ENCODE peak calls at places on chromosomes 3 and 15, in six cellular contexts. One of them, this sample, is unnamed.
A peak's percentile ranks its signal among the peaks of the same experiment; 100 is the strongest.

GRCh38 chr3:79690072-79690471 is 77.7 kb downstream of the ROBO1 start:
- DNase-seq in H54: no peak
- DNase-seq in amniotic stem cell: no peak
- DNase-seq in activated CD4-positive, alpha-beta T cell treated with anti-CD3 and anti-CD28 coated beads for 4 hours: no peak
- DNase-seq in AG09309: no peak
- DNase-seq in stromal cell of bone marrow: no peak
- DNase-seq in this sample: no peak

GRCh38 chr3:21524113-21524512 is 226.9 kb downstream of the ZNF385D start:
- DNase-seq in H54: no peak
- DNase-seq in amniotic stem cell: no peak
- DNase-seq in activated CD4-positive, alpha-beta T cell treated with anti-CD3 and anti-CD28 coated beads for 4 hours: no peak
- DNase-seq in AG09309: no peak
- DNase-seq in stromal cell of bone marrow: peak; percentile 31
- DNase-seq in this sample: no peak

GRCh38 chr15:64527263-64527984 is 67.0 kb downstream of the ZNF609 start:
- DNase-seq in H54: peak; percentile 7
- DNase-seq in amniotic stem cell: no peak
- DNase-seq in activated CD4-positive, alpha-beta T cell treated with anti-CD3 and anti-CD28 coated beads for 4 hours: no peak
- DNase-seq in AG09309: peak; percentile 18
- DNase-seq in stromal cell of bone marrow: peak; percentile 35
- DNase-seq in this sample: peak; percentile 61

GRCh38 chr3:131688370-131688769 is 185.6 kb upstream of the MRPL3 start:
- DNase-seq in H54: no peak
- DNase-seq in amniotic stem cell: no peak
- DNase-seq in activated CD4-positive, alpha-beta T cell treated with anti-CD3 and anti-CD28 coated beads for 4 hours: no peak
- DNase-seq in AG09309: peak; percentile 32
- DNase-seq in stromal cell of bone marrow: peak; percentile 22
- DNase-seq in this sample: no peak

GRCh38 chr3:23829242-23829934 is 23.6 kb downstream of the UBE2E1 start:
- DNase-seq in H54: no peak
- DNase-seq in amniotic stem cell: no peak
- DNase-seq in activated CD4-positive, alpha-beta T cell treated with anti-CD3 and anti-CD28 coated beads for 4 hours: no peak
- DNase-seq in AG09309: no peak
- DNase-seq in stromal cell of bone marrow: no peak
- DNase-seq in this sample: no peak

GRCh38 chr3:112793311-112794081 is 53.2 kb downstream of the CD200R1L start:
- DNase-seq in H54: no peak
- DNase-seq in amniotic stem cell: no peak
- DNase-seq in activated CD4-positive, alpha-beta T cell treated with anti-CD3 and anti-CD28 coated beads for 4 hours: no peak
- DNase-seq in AG09309: no peak
- DNase-seq in stromal cell of bone marrow: no peak
- DNase-seq in this sample: no peak

GRCh38 chr3:125990253-125990970 is 21.4 kb downstream of the ROPN1B start:
- DNase-seq in H54: peak; percentile 26
- DNase-seq in amniotic stem cell: peak; percentile 84
- DNase-seq in activated CD4-positive, alpha-beta T cell treated with anti-CD3 and anti-CD28 coated beads for 4 hours: peak; percentile 56
- DNase-seq in AG09309: no peak
- DNase-seq in stromal cell of bone marrow: peak; percentile 73
- DNase-seq in this sample: peak; percentile 77

GRCh38 chr3:51777985-51778384 is 1.1 kb downstream of the IQCF6 start:
- DNase-seq in H54: no peak
- DNase-seq in amniotic stem cell: no peak
- DNase-seq in activated CD4-positive, alpha-beta T cell treated with anti-CD3 and anti-CD28 coated beads for 4 hours: no peak
- DNase-seq in AG09309: no peak
- DNase-seq in stromal cell of bone marrow: no peak
- DNase-seq in this sample: no peak

GRCh38 chr3:172153335-172153861 is 114.0 kb downstream of the FNDC3B start:
- DNase-seq in H54: peak; percentile 65
- DNase-seq in amniotic stem cell: peak; percentile 88
- DNase-seq in activated CD4-positive, alpha-beta T cell treated with anti-CD3 and anti-CD28 coated beads for 4 hours: peak; percentile 49
- DNase-seq in AG09309: peak; percentile 93
- DNase-seq in stromal cell of bone marrow: peak; percentile 97
- DNase-seq in this sample: peak; percentile 78

GRCh38 chr15:87733005-87733404 is 523.5 kb downstream of the NTRK3 start:
- DNase-seq in H54: peak; percentile 11
- DNase-seq in amniotic stem cell: no peak
- DNase-seq in activated CD4-positive, alpha-beta T cell treated with anti-CD3 and anti-CD28 coated beads for 4 hours: no peak
- DNase-seq in AG09309: no peak
- DNase-seq in stromal cell of bone marrow: no peak
- DNase-seq in this sample: no peak

GRCh38 chr3:39000008-39000450 is 51.7 kb downstream of the SCN11A start:
- DNase-seq in H54: no peak
- DNase-seq in amniotic stem cell: peak; percentile 58
- DNase-seq in activated CD4-positive, alpha-beta T cell treated with anti-CD3 and anti-CD28 coated beads for 4 hours: no peak
- DNase-seq in AG09309: peak; percentile 46
- DNase-seq in stromal cell of bone marrow: peak; percentile 41
- DNase-seq in this sample: peak; percentile 43

GRCh38 chr3:184145120-184145524 is 10.0 kb downstream of the EIF2B5 start:
- DNase-seq in H54: peak; percentile 74
- DNase-seq in amniotic stem cell: no peak
- DNase-seq in activated CD4-positive, alpha-beta T cell treated with anti-CD3 and anti-CD28 coated beads for 4 hours: peak; percentile 31
- DNase-seq in AG09309: no peak
- DNase-seq in stromal cell of bone marrow: no peak
- DNase-seq in this sample: peak; percentile 55

GRCh38 chr15:28868744-28869143 is 17.0 kb upstream of the APBA2 start:
- DNase-seq in H54: no peak
- DNase-seq in amniotic stem cell: no peak
- DNase-seq in activated CD4-positive, alpha-beta T cell treated with anti-CD3 and anti-CD28 coated beads for 4 hours: no peak
- DNase-seq in AG09309: no peak
- DNase-seq in stromal cell of bone marrow: no peak
- DNase-seq in this sample: no peak

GRCh38 chr3:100525753-100526612 is 33.6 kb downstream of the TMEM45A start:
- DNase-seq in H54: peak; percentile 63
- DNase-seq in amniotic stem cell: peak; percentile 40
- DNase-seq in activated CD4-positive, alpha-beta T cell treated with anti-CD3 and anti-CD28 coated beads for 4 hours: no peak
- DNase-seq in AG09309: peak; percentile 93
- DNase-seq in stromal cell of bone marrow: peak; percentile 45
- DNase-seq in this sample: no peak

GRCh38 chr3:129611446-129611800 is 4.9 kb upstream of the PLXND1 start:
- DNase-seq in H54: no peak
- DNase-seq in amniotic stem cell: no peak
- DNase-seq in activated CD4-positive, alpha-beta T cell treated with anti-CD3 and anti-CD28 coated beads for 4 hours: no peak
- DNase-seq in AG09309: no peak
- DNase-seq in stromal cell of bone marrow: no peak
- DNase-seq in this sample: no peak

GRCh38 chr15:31221936-31222515 is 104.6 kb upstream of the KLF13 start:
- DNase-seq in H54: no peak
- DNase-seq in amniotic stem cell: no peak
- DNase-seq in activated CD4-positive, alpha-beta T cell treated with anti-CD3 and anti-CD28 coated beads for 4 hours: no peak
- DNase-seq in AG09309: no peak
- DNase-seq in stromal cell of bone marrow: no peak
- DNase-seq in this sample: no peak

GRCh38 chr3:122514123-122515019 is at the start of gene KPNA1:
- DNase-seq in H54: peak; percentile 92
- DNase-seq in amniotic stem cell: peak; percentile 59
- DNase-seq in activated CD4-positive, alpha-beta T cell treated with anti-CD3 and anti-CD28 coated beads for 4 hours: peak; percentile 85
- DNase-seq in AG09309: peak; percentile 39
- DNase-seq in stromal cell of bone marrow: peak; percentile 81
- DNase-seq in this sample: peak; percentile 98

GRCh38 chr3:197516517-197516889 is 39.3 kb downstream of the BDH1 start:
- DNase-seq in H54: peak; percentile 87
- DNase-seq in amniotic stem cell: peak; percentile 13
- DNase-seq in activated CD4-positive, alpha-beta T cell treated with anti-CD3 and anti-CD28 coated beads for 4 hours: peak; percentile 44
- DNase-seq in AG09309: peak; percentile 57
- DNase-seq in stromal cell of bone marrow: peak; percentile 81
- DNase-seq in this sample: peak; percentile 69

GRCh38 chr3:149547954-149548728 is 73.6 kb downstream of the TM4SF4 start:
- DNase-seq in H54: peak; percentile 47
- DNase-seq in amniotic stem cell: peak; percentile 44
- DNase-seq in activated CD4-positive, alpha-beta T cell treated with anti-CD3 and anti-CD28 coated beads for 4 hours: no peak
- DNase-seq in AG09309: no peak
- DNase-seq in stromal cell of bone marrow: peak; percentile 58
- DNase-seq in this sample: peak; percentile 64

GRCh38 chr3:20043398-20043797 is 3.2 kb downstream of the KAT2B start:
- DNase-seq in H54: no peak
- DNase-seq in amniotic stem cell: no peak
- DNase-seq in activated CD4-positive, alpha-beta T cell treated with anti-CD3 and anti-CD28 coated beads for 4 hours: peak; percentile 54
- DNase-seq in AG09309: no peak
- DNase-seq in stromal cell of bone marrow: no peak
- DNase-seq in this sample: no peak

GRCh38 chr3:98763814-98764691 is 913 bp downstream of the ST3GAL6 start:
- DNase-seq in H54: no peak
- DNase-seq in amniotic stem cell: no peak
- DNase-seq in activated CD4-positive, alpha-beta T cell treated with anti-CD3 and anti-CD28 coated beads for 4 hours: no peak
- DNase-seq in AG09309: no peak
- DNase-seq in stromal cell of bone marrow: no peak
- DNase-seq in this sample: no peak

GRCh38 chr3:69690-70089 is 126.9 kb upstream of the CHL1 start:
- DNase-seq in H54: no peak
- DNase-seq in amniotic stem cell: no peak
- DNase-seq in activated CD4-positive, alpha-beta T cell treated with anti-CD3 and anti-CD28 coated beads for 4 hours: no peak
- DNase-seq in AG09309: no peak
- DNase-seq in stromal cell of bone marrow: peak; percentile 6
- DNase-seq in this sample: no peak

GRCh38 chr15:61879219-61879618 is 181.0 kb downstream of the VPS13C start:
- DNase-seq in H54: no peak
- DNase-seq in amniotic stem cell: no peak
- DNase-seq in activated CD4-positive, alpha-beta T cell treated with anti-CD3 and anti-CD28 coated beads for 4 hours: no peak
- DNase-seq in AG09309: no peak
- DNase-seq in stromal cell of bone marrow: no peak
- DNase-seq in this sample: no peak

GRCh38 chr3:67006460-67006859 is 8.4 kb downstream of the KBTBD8 start:
- DNase-seq in H54: no peak
- DNase-seq in amniotic stem cell: no peak
- DNase-seq in activated CD4-positive, alpha-beta T cell treated with anti-CD3 and anti-CD28 coated beads for 4 hours: no peak
- DNase-seq in AG09309: no peak
- DNase-seq in stromal cell of bone marrow: no peak
- DNase-seq in this sample: peak; percentile 19

GRCh38 chr3:178504128-178504527 is 32.1 kb upstream of the KCNMB2 start:
- DNase-seq in H54: no peak
- DNase-seq in amniotic stem cell: no peak
- DNase-seq in activated CD4-positive, alpha-beta T cell treated with anti-CD3 and anti-CD28 coated beads for 4 hours: no peak
- DNase-seq in AG09309: no peak
- DNase-seq in stromal cell of bone marrow: peak; percentile 49
- DNase-seq in this sample: no peak

GRCh38 chr3:195015021-195015420 is 255.9 kb downstream of the XXYLT1 start:
- DNase-seq in H54: no peak
- DNase-seq in amniotic stem cell: no peak
- DNase-seq in activated CD4-positive, alpha-beta T cell treated with anti-CD3 and anti-CD28 coated beads for 4 hours: no peak
- DNase-seq in AG09309: peak; percentile 4
- DNase-seq in stromal cell of bone marrow: no peak
- DNase-seq in this sample: no peak

GRCh38 chr15:72306211-72306785 is 13.7 kb downstream of the CELF6 start:
- DNase-seq in H54: no peak
- DNase-seq in amniotic stem cell: no peak
- DNase-seq in activated CD4-positive, alpha-beta T cell treated with anti-CD3 and anti-CD28 coated beads for 4 hours: peak; percentile 41
- DNase-seq in AG09309: no peak
- DNase-seq in stromal cell of bone marrow: no peak
- DNase-seq in this sample: no peak

GRCh38 chr3:31847760-31848159 is 133.3 kb downstream of the OSBPL10 start:
- DNase-seq in H54: no peak
- DNase-seq in amniotic stem cell: no peak
- DNase-seq in activated CD4-positive, alpha-beta T cell treated with anti-CD3 and anti-CD28 coated beads for 4 hours: no peak
- DNase-seq in AG09309: no peak
- DNase-seq in stromal cell of bone marrow: no peak
- DNase-seq in this sample: no peak

GRCh38 chr3:122092460-122093165 is 37.5 kb downstream of the CD86 start:
- DNase-seq in H54: no peak
- DNase-seq in amniotic stem cell: no peak
- DNase-seq in activated CD4-positive, alpha-beta T cell treated with anti-CD3 and anti-CD28 coated beads for 4 hours: peak; percentile 12
- DNase-seq in AG09309: no peak
- DNase-seq in stromal cell of bone marrow: peak; percentile 16
- DNase-seq in this sample: peak; percentile 37

GRCh38 chr15:75921732-75922703 is 18.3 kb downstream of the FBXO22 start:
- DNase-seq in H54: no peak
- DNase-seq in amniotic stem cell: no peak
- DNase-seq in activated CD4-positive, alpha-beta T cell treated with anti-CD3 and anti-CD28 coated beads for 4 hours: no peak
- DNase-seq in AG09309: peak; percentile 29
- DNase-seq in stromal cell of bone marrow: peak; percentile 70
- DNase-seq in this sample: peak; percentile 24

GRCh38 chr3:117734431-117734830 is 1024.9 kb downstream of the TUSC7 start:
- DNase-seq in H54: no peak
- DNase-seq in amniotic stem cell: no peak
- DNase-seq in activated CD4-positive, alpha-beta T cell treated with anti-CD3 and anti-CD28 coated beads for 4 hours: no peak
- DNase-seq in AG09309: no peak
- DNase-seq in stromal cell of bone marrow: no peak
- DNase-seq in this sample: no peak

GRCh38 chr15:45424429-45424828 is 46.1 kb upstream of the GATM start:
- DNase-seq in H54: no peak
- DNase-seq in amniotic stem cell: no peak
- DNase-seq in activated CD4-positive, alpha-beta T cell treated with anti-CD3 and anti-CD28 coated beads for 4 hours: no peak
- DNase-seq in AG09309: no peak
- DNase-seq in stromal cell of bone marrow: no peak
- DNase-seq in this sample: no peak

GRCh38 chr15:61479601-61480000 is 250.5 kb upstream of the RORA start:
- DNase-seq in H54: no peak
- DNase-seq in amniotic stem cell: no peak
- DNase-seq in activated CD4-positive, alpha-beta T cell treated with anti-CD3 and anti-CD28 coated beads for 4 hours: no peak
- DNase-seq in AG09309: no peak
- DNase-seq in stromal cell of bone marrow: no peak
- DNase-seq in this sample: no peak

GRCh38 chr3:43468141-43468540 is 153.7 kb downstream of the ANO10 start:
- DNase-seq in H54: no peak
- DNase-seq in amniotic stem cell: no peak
- DNase-seq in activated CD4-positive, alpha-beta T cell treated with anti-CD3 and anti-CD28 coated beads for 4 hours: no peak
- DNase-seq in AG09309: no peak
- DNase-seq in stromal cell of bone marrow: no peak
- DNase-seq in this sample: no peak

GRCh38 chr3:73045391-73045790 is 16.1 kb upstream of the EBLN2 start:
- DNase-seq in H54: no peak
- DNase-seq in amniotic stem cell: no peak
- DNase-seq in activated CD4-positive, alpha-beta T cell treated with anti-CD3 and anti-CD28 coated beads for 4 hours: no peak
- DNase-seq in AG09309: no peak
- DNase-seq in stromal cell of bone marrow: no peak
- DNase-seq in this sample: no peak

GRCh38 chr3:72655151-72655551 is 193.1 kb downstream of the SHQ1 start:
- DNase-seq in H54: no peak
- DNase-seq in amniotic stem cell: no peak
- DNase-seq in activated CD4-positive, alpha-beta T cell treated with anti-CD3 and anti-CD28 coated beads for 4 hours: no peak
- DNase-seq in AG09309: no peak
- DNase-seq in stromal cell of bone marrow: no peak
- DNase-seq in this sample: no peak

GRCh38 chr3:46692566-46692983 is 904 bp downstream of the ALS2CL start:
- DNase-seq in H54: peak; percentile 96
- DNase-seq in amniotic stem cell: no peak
- DNase-seq in activated CD4-positive, alpha-beta T cell treated with anti-CD3 and anti-CD28 coated beads for 4 hours: no peak
- DNase-seq in AG09309: no peak
- DNase-seq in stromal cell of bone marrow: no peak
- DNase-seq in this sample: no peak

GRCh38 chr3:33634262-33634661 is 83.8 kb downstream of the CLASP2 start:
- DNase-seq in H54: no peak
- DNase-seq in amniotic stem cell: no peak
- DNase-seq in activated CD4-positive, alpha-beta T cell treated with anti-CD3 and anti-CD28 coated beads for 4 hours: no peak
- DNase-seq in AG09309: no peak
- DNase-seq in stromal cell of bone marrow: no peak
- DNase-seq in this sample: no peak

GRCh38 chr3:115912372-115912771 is 289.1 kb downstream of the GAP43 start:
- DNase-seq in H54: no peak
- DNase-seq in amniotic stem cell: no peak
- DNase-seq in activated CD4-positive, alpha-beta T cell treated with anti-CD3 and anti-CD28 coated beads for 4 hours: no peak
- DNase-seq in AG09309: no peak
- DNase-seq in stromal cell of bone marrow: peak; percentile 54
- DNase-seq in this sample: peak; percentile 5

GRCh38 chr3:187186801-187187421 is 10.4 kb upstream of the RTP1 start:
- DNase-seq in H54: peak; percentile 52
- DNase-seq in amniotic stem cell: peak; percentile 67
- DNase-seq in activated CD4-positive, alpha-beta T cell treated with anti-CD3 and anti-CD28 coated beads for 4 hours: no peak
- DNase-seq in AG09309: peak; percentile 50
- DNase-seq in stromal cell of bone marrow: peak; percentile 81
- DNase-seq in this sample: peak; percentile 87